ENCODE peak calls at places on chromosome 5, in six cellular contexts. Q, X, T, D, G and P are unnamed samples.

GRCh38 chr5:170559296-170559695 is 55.5 kb downstream of the KCNIP1 start:
- DNase-seq in Q (no peak), D (no peak), X (no peak), G (no peak), T (no peak), P (no peak)

GRCh38 chr5:176884571-176884890 is 14.6 kb downstream of the HK3 start:
- DNase-seq in G (no peak), Q (no peak), X (no peak), D (no peak), T (no peak), P (no peak)

GRCh38 chr5:126339215-126339805 is 83.9 kb upstream of the GRAMD2B start:
- DNase-seq in D (no peak), G (peak), Q (peak), T (no peak), X (peak), P (no peak)

GRCh38 chr5:15525679-15526275 is 25.8 kb downstream of the FBXL7 start:
- DNase-seq in T (no peak), Q (no peak), X (no peak), G (no peak), D (no peak), P (no peak)

GRCh38 chr5:117889592-117889991 is 1098.8 kb downstream of the DTWD2 start:
- DNase-seq in X (no peak), T (no peak), Q (no peak), G (no peak), D (no peak), P (no peak)

GRCh38 chr5:66967826-66968262 is 228.8 kb downstream of the CD180 start:
- DNase-seq in T (no peak), X (no peak), G (no peak), Q (no peak), D (no peak), P (no peak)

GRCh38 chr5:31455172-31455571 is 76.7 kb downstream of the DROSHA start:
- DNase-seq in G (no peak), Q (no peak), D (no peak), T (no peak), X (no peak), P (no peak)

GRCh38 chr5:119388619-119389190 is 32.9 kb downstream of the TNFAIP8 start:
- DNase-seq in T (no peak), D (no peak), G (no peak), Q (no peak), X (no peak), P (no peak)

GRCh38 chr5:172658869-172659513 is 17.9 kb downstream of the NEURL1B start:
- DNase-seq in D (peak), G (no peak), Q (no peak), X (no peak), T (no peak), P (no peak)

GRCh38 chr5:68382640-68383039 is 167.1 kb downstream of the PIK3R1 start:
- DNase-seq in D (no peak), X (no peak), G (no peak), T (peak), Q (no peak), P (no peak)

GRCh38 chr5:34436761-34437501 is 219.2 kb upstream of the RAI14 start:
- DNase-seq in G (no peak), X (no peak), D (no peak), Q (no peak), T (no peak), P (peak)

GRCh38 chr5:120479066-120479465 is 15.0 kb downstream of the PRR16 start:
- DNase-seq in T (peak), G (no peak), X (no peak), Q (no peak), D (no peak), P (no peak)

GRCh38 chr5:65076251-65076869 is 307.6 kb downstream of the CWC27 start:
- DNase-seq in G (peak), Q (no peak), T (peak), X (peak), D (no peak), P (no peak)

GRCh38 chr5:39214912-39215709 is 4.3 kb downstream of the FYB1 start:
- DNase-seq in T (no peak), Q (no peak), D (no peak), G (no peak), X (no peak), P (no peak)

GRCh38 chr5:56668996-56669395 is 146.4 kb upstream of the MAP3K1 start:
- DNase-seq in D (no peak), T (no peak), Q (no peak), X (no peak), G (peak), P (no peak)

GRCh38 chr5:19555436-19555835 is 432.6 kb downstream of the CDH18 start:
- DNase-seq in D (no peak), X (no peak), T (peak), G (no peak), Q (no peak), P (no peak)

GRCh38 chr5:22465177-22465576 is 388.0 kb downstream of the CDH12 start:
- DNase-seq in X (no peak), T (no peak), D (no peak), Q (no peak), G (no peak), P (no peak)

GRCh38 chr5:140575309-140575708 is 10.7 kb downstream of the SLC35A4 start:
- DNase-seq in D (peak), Q (no peak), T (no peak), X (no peak), G (no peak), P (no peak)

GRCh38 chr5:137627730-137628129 is 108.2 kb downstream of the KLHL3 start:
- DNase-seq in X (no peak), Q (no peak), D (no peak), G (no peak), T (no peak), P (no peak)

GRCh38 chr5:111507276-111507675 is 5.1 kb downstream of the STARD4 start:
- DNase-seq in D (no peak), X (no peak), T (no peak), G (no peak), Q (no peak), P (no peak)

GRCh38 chr5:169331292-169331852 is 30.4 kb upstream of the SLIT3 start:
- DNase-seq in G (no peak), Q (no peak), T (no peak), X (peak), D (no peak), P (no peak)

GRCh38 chr5:98827862-98828261 is 54.4 kb downstream of the RGMB start:
- DNase-seq in T (no peak), Q (no peak), G (no peak), X (no peak), D (no peak), P (no peak)

GRCh38 chr5:179371681-179372675 is 26.7 kb upstream of the ADAMTS2 start:
- DNase-seq in T (no peak), G (no peak), Q (no peak), D (no peak), X (no peak), P (no peak)

GRCh38 chr5:66888613-66889012 is 292.4 kb downstream of the MAST4 start:
- DNase-seq in X (no peak), G (no peak), T (no peak), Q (no peak), D (no peak), P (no peak)

GRCh38 chr5:58064799-58065198 is 395.1 kb downstream of the PLK2 start:
- DNase-seq in T (no peak), Q (no peak), X (no peak), D (no peak), G (no peak), P (no peak)

GRCh38 chr5:126810983-126811382 is 34.0 kb downstream of the LMNB1 start:
- DNase-seq in G (no peak), T (no peak), X (no peak), Q (no peak), D (no peak), P (no peak)

GRCh38 chr5:150561571-150562295 is 53.8 kb downstream of the NDST1 start:
- DNase-seq in D (no peak), G (no peak), X (no peak), Q (no peak), T (no peak), P (no peak)

GRCh38 chr5:160938532-160938931 is 86.5 kb upstream of the ATP10B start:
- DNase-seq in G (no peak), X (no peak), Q (peak), D (no peak), T (no peak), P (no peak)

GRCh38 chr5:6169660-6170059 is 208.7 kb downstream of the MED10 start:
- DNase-seq in D (no peak), Q (no peak), T (no peak), X (no peak), G (no peak), P (no peak)

GRCh38 chr5:174306345-174307030 is 261.0 kb downstream of the NSG2 start:
- DNase-seq in T (no peak), D (no peak), G (no peak), Q (no peak), X (no peak), P (no peak)

GRCh38 chr5:59793000-59793399 is 100.5 kb downstream of the PDE4D start:
- DNase-seq in D (peak), T (peak), G (no peak), X (no peak), Q (no peak), P (no peak)

GRCh38 chr5:93164690-93165089 is 416.3 kb downstream of the NR2F1-AS1 start:
- DNase-seq in G (no peak), X (no peak), Q (no peak), T (peak), D (no peak), P (no peak)

GRCh38 chr5:176843673-176844072 is 33.3 kb downstream of the UNC5A start:
- DNase-seq in T (no peak), G (no peak), X (no peak), Q (no peak), D (no peak), P (no peak)

GRCh38 chr5:76473676-76474075 is 70.6 kb downstream of the IQGAP2 start:
- DNase-seq in Q (no peak), T (no peak), D (no peak), G (peak), X (no peak), P (no peak)

GRCh38 chr5:16549491-16550233 is 67.1 kb downstream of the RETREG1 start:
- DNase-seq in D (no peak), T (no peak), G (no peak), Q (no peak), X (no peak), P (no peak)

GRCh38 chr5:137022043-137022442 is 477.1 kb downstream of the SPOCK1 start:
- DNase-seq in X (no peak), D (peak), T (no peak), G (no peak), Q (no peak), P (no peak)

GRCh38 chr5:127891942-127892341 is 188.8 kb downstream of the CCDC192 start:
- DNase-seq in G (no peak), D (no peak), X (no peak), Q (no peak), T (no peak), P (no peak)

GRCh38 chr5:15573594-15573993 is 73.6 kb downstream of the FBXL7 start:
- DNase-seq in G (no peak), X (no peak), T (no peak), D (no peak), Q (no peak), P (no peak)

GRCh38 chr5:148830220-148830619 is 3.8 kb downstream of the ADRB2 start:
- DNase-seq in G (no peak), Q (no peak), D (no peak), X (no peak), T (no peak), P (no peak)
- H3K4me3 ChIP-seq in G (peak), Q (peak), D (peak), X (no peak), T (no peak), P (no peak)

GRCh38 chr5:159132429-159133040 is 32.8 kb upstream of the EBF1 start:
- DNase-seq in T (no peak), X (no peak), G (no peak), Q (no peak), D (no peak), P (no peak)
- H3K4me3 ChIP-seq in T (no peak), X (no peak), G (no peak), Q (no peak), D (no peak), P (no peak)

GRCh38 chr5:88819332-88819999 is 63.5 kb downstream of the MEF2C start:
- DNase-seq in X (no peak), Q (no peak), T (no peak), G (no peak), D (no peak), P (no peak)
- H3K4me3 ChIP-seq in X (no peak), Q (no peak), T (no peak), G (no peak), D (no peak), P (peak)

DNA sequence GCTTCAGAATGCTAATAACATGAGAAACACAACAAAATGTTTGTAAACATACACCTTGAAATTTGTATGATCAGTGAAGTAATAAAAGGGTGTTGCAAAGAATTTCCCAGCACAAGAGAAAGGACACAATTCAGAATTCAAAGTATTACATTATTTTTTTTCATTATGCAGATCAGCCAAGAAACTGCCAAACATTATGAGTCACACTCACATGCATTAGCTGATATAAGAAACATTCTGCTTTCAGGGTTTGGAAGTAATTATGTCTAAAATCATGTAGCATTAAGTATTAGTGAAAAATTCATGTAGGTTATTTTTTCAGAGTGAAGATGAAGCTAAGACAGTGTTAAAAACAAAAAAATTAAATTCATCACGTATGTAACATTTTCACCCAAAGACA is 348.4 kb downstream of the ISL1 start:
- DNase-seq in X (no peak), T (no peak), D (no peak), G (no peak), Q (no peak), P (no peak)
- H3K4me3 ChIP-seq in X (no peak), T (no peak), D (no peak), G (no peak), Q (no peak), P (no peak)

GRCh38 chr5:43044181-43044914 is 4.2 kb upstream of the ANXA2R start:
- DNase-seq in Q (no peak), X (no peak), G (no peak), D (no peak), T (no peak), P (no peak)
- H3K4me3 ChIP-seq in Q (no peak), X (no peak), G (no peak), D (no peak), T (peak), P (no peak)

DNA sequence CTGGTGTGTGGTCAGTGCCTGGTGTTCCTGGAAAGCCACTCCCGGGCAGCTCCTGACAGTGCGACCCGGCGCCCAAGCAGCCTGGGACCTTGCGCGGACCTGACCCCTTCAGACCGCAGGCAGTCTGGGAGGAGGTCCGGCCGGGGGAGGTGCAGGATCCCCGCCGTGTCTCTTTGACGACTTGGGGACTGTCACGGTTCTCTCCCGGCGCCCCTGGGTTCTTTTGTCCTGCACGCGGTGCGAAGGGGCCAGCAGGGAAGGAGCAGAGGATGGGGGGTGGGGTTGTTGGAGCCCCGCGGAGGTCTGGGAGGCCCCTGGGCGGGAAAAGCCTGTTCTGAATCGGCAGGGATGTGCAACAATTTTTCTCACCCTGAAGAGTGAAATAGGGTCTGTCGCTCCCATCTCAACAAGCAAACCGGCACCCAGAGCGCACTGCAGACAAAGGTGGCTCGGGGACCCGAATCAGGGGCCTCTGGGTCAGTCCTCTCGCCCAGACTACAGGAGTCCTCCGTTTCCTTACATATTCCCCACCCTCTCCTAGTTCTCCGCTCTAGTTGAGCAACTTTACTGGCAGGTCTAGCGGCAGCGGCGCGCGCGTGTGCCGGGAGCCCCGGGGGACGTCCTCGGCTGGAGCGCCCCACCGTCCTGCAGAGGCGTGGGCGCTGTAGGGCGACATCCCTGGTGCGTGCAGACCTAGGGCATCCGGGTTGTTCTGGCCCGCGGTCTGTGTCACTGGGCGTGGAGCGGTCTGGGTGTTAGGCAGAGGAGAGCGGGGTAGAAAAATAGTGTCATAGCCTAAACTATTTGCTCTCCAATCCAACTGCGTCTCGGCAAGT is 1.2 kb downstream of the VCAN start:
- DNase-seq in G (no peak), Q (no peak), T (peak), D (peak), X (peak), P (peak)
- H3K4me3 ChIP-seq in G (no peak), Q (peak), T (peak), D (peak), X (peak), P (peak)

DNA sequence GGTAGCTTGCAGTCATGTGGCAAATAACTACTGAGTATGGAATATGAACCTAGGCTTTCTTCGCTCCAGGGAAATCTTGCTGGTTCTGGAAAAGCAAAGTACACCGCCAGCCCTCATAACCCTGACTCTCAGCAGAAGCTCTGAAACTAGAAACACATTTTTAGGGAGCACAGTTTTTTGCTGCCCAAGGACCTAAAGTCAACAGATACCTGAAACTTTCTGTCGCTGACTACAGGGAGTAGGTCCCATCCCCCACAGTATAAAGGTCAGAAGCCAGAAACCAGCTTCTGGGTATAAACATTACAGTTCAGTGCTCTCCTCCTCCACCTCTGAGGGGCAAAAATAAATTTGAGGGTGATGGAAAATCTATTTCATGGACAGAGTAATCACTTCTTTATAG is 3.0 kb downstream of the ATOX1 start:
- DNase-seq in Q (no peak), G (no peak), X (peak), D (no peak), T (no peak), P (no peak)
- H3K4me3 ChIP-seq in Q (no peak), G (no peak), X (no peak), D (no peak), T (no peak), P (no peak)

DNA sequence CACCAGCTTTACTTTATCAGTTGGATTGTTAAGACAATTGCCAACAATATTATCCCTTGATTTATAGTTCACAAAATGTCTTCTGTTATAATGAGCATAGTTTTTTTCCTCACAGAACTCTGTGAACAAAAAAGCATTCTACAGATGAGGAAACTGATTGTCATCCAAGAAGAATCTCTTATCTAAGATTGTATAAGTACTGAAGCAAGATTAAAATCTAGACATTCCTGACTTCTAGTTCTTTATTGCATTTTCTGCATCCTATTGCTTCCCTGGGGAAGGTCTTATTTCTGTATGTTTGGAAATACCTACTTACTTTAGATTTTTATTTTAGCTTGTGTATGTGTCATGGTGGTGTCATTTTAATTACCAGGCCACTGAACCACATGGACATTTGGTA is 884.9 kb upstream of the WWC1 start:
- DNase-seq in G (no peak), Q (no peak), T (no peak), X (no peak), D (no peak), P (no peak)
- H3K4me3 ChIP-seq in G (no peak), Q (no peak), T (no peak), X (no peak), D (no peak), P (no peak)

GRCh38 chr5:1859099-1859498 is 23.6 kb downstream of the IRX4 start:
- DNase-seq in D (peak), G (no peak), Q (no peak), T (no peak), X (no peak), P (no peak)

GRCh38 chr5:1857256-1857600 is 25.5 kb downstream of the IRX4 start:
- DNase-seq in D (peak), Q (no peak), T (no peak), G (no peak), X (no peak), P (no peak)

GRCh38 chr5:1856596-1857255 is 26.0 kb downstream of the IRX4 start:
- DNase-seq in T (no peak), X (no peak), G (no peak), D (peak), Q (no peak), P (no peak)

GRCh38 chr5:1860021-1860610 is 22.6 kb downstream of the IRX4 start:
- DNase-seq in G (no peak), T (no peak), D (peak), Q (no peak), X (no peak), P (no peak)

GRCh38 chr5:1858436-1858835 is 24.3 kb downstream of the IRX4 start:
- DNase-seq in X (no peak), T (no peak), G (no peak), D (peak), Q (no peak), P (no peak)
- H3K4me3 ChIP-seq in X (no peak), T (no peak), G (no peak), D (no peak), Q (no peak), P (no peak)

DNA sequence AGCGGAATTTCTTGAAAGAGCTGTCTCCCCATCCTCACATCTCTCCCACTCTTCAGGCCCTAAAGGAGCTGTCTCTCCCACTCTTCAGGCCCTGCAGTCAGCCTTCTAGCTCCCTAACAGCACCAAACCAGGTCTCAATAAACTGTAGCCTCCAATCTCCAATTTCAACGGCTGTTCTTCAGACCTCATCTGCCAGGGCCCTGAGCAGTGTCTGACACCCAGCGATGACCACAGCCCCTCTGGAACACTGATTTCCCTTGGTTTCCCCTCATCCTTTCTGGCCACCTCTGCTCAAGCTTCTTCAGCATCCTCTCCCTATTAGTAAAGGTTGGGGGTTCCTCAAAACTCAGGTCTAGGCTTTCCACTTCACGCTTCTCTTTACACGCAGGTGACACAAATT is 1.6 kb upstream of the P4HA2 start:
- DNase-seq in D (no peak), G (no peak), X (no peak), Q (no peak), T (no peak), P (no peak)
- H3K4me3 ChIP-seq in D (no peak), G (no peak), X (no peak), Q (no peak), T (no peak), P (no peak)